ENCODE peak calls at places on chromosomes 12 and 14, in five cellular contexts. U is adipocyte, L is dermis blood vessel endothelial cell, X is pancreas, Q is NCI-H1930. H is an unnamed sample.

GRCh38 chr12:75706786-75707605 is 195.6 kb upstream of the KRR1 start:
- DNase-seq in X (no peak), Q (no peak), U (peak), L (peak), H (peak)

GRCh38 chr12:46351138-46351537 is 21.4 kb downstream of the SLC38A2 start:
- DNase-seq in U (no peak), L (no peak), Q (no peak), X (no peak), H (no peak)

GRCh38 chr12:20367731-20368652 is at the start of gene PDE3A:
- DNase-seq in X (peak), U (peak), L (peak), Q (no peak), H (peak)

GRCh38 chr12:76030378-76031080 is 1.0 kb downstream of the PHLDA1 start:
- DNase-seq in X (peak), Q (peak), U (peak), L (peak), H (peak)

GRCh38 chr14:104749111-104749649 is 3.8 kb upstream of the SIVA1 start:
- DNase-seq in L (no peak), Q (no peak), X (no peak), U (peak), H (peak)

GRCh38 chr12:45762185-45763110 is 32.9 kb downstream of the ARID2 start:
- DNase-seq in Q (no peak), L (peak), U (peak), X (no peak), H (peak)

GRCh38 chr14:73753887-73754880 is 40.0 kb upstream of the PNMA1 start:
- DNase-seq in X (no peak), Q (no peak), U (peak), L (peak), H (peak)

GRCh38 chr12:54549774-54550451 is 512 bp downstream of the PDE1B start:
- DNase-seq in Q (no peak), U (peak), L (no peak), X (no peak), H (peak)

GRCh38 chr14:58815781-58816297 is 178.1 kb downstream of the DACT1 start:
- DNase-seq in Q (no peak), L (no peak), U (no peak), X (no peak), H (no peak)

GRCh38 chr14:103522649-103523582 is at the start of gene CKB:
- DNase-seq in L (peak), U (peak), X (peak), Q (peak), H (peak)

GRCh38 chr12:113242018-113242418 is 20.8 kb downstream of the TPCN1 start:
- DNase-seq in X (peak), Q (no peak), L (no peak), U (no peak), H (no peak)

GRCh38 chr12:116955382-116956021 is 44.8 kb downstream of the FBXW8 start:
- DNase-seq in L (peak), Q (no peak), X (peak), U (peak), H (no peak)

GRCh38 chr14:105116451-105117256 is 51.4 kb upstream of the GPR132 start:
- DNase-seq in X (no peak), U (no peak), L (no peak), Q (no peak), H (no peak)

GRCh38 chr14:25953532-25954144 is 644.2 kb downstream of the NOVA1 start:
- DNase-seq in X (peak), L (peak), Q (no peak), U (peak), H (no peak)

GRCh38 chr14:21867541-21867940 is 193.9 kb upstream of the OR4E1 start:
- DNase-seq in L (peak), Q (no peak), X (no peak), U (no peak), H (no peak)

GRCh38 chr14:23569443-23570151 is 2.0 kb upstream of the AP1G2 start:
- DNase-seq in X (no peak), U (no peak), L (no peak), Q (no peak), H (peak)

GRCh38 chr14:78425332-78425731 is 255.2 kb downstream of the NRXN3 start:
- DNase-seq in X (no peak), L (no peak), Q (no peak), U (no peak), H (no peak)

GRCh38 chr14:30621354-30621953 is 665 bp upstream of the SCFD1 start:
- DNase-seq in X (peak), Q (no peak), L (peak), U (peak), H (no peak)

GRCh38 chr14:101020971-101021370 is 117.4 kb upstream of the RTL1 start:
- DNase-seq in L (no peak), X (peak), Q (no peak), U (no peak), H (no peak)

H was measured in EH.